ENCODE peak calls at places on chromosomes 13 and 19, in nine cellular contexts. C is psoas muscle; R is transverse colon; T is aorta; A is NCI-H1417 treated with DMSO at 0.1 percent for 48 hours; I is stimulated activated CD4-positive, alpha-beta T cell treated with anti-CD3 and anti-CD28 coated beads, Interleukin-4, amount 100 ng/mL, for 48 hours; E is CD4-positive, alpha-beta memory T cell; G is cardiac fibroblast; V is COR-L47. F is an unnamed sample.

GRCh38 chr13:101523732-101524131 is 71.3 kb downstream of the ITGBL1 start:
- DNase-seq in A (no peak), C (peak), V (no peak), I (no peak), R (no peak), E (no peak), G (peak), T (no peak), F (no peak)

GRCh38 chr13:21230516-21230915 is 54.1 kb downstream of the MRPL57 start:
- DNase-seq in E (no peak), I (no peak), A (no peak), G (no peak), C (no peak), V (no peak), T (no peak), R (no peak), F (no peak)

GRCh38 chr13:98143601-98144500 is 957 bp downstream of the FARP1 start:
- DNase-seq in T (peak), R (peak), G (peak), I (no peak), E (no peak), A (no peak), C (peak), V (no peak), F (no peak)

GRCh38 chr19:16536130-16536529 is 6.1 kb downstream of the CHERP start:
- DNase-seq in T (no peak), V (no peak), G (no peak), I (no peak), A (no peak), R (no peak), C (no peak), E (no peak), F (no peak)

GRCh38 chr13:113105032-113105993 is at the start of gene F7:
- DNase-seq in A (no peak), V (no peak), G (no peak), C (no peak), T (no peak), I (no peak), E (no peak), R (peak), F (no peak)

GRCh38 chr13:111505175-111505777 is 184.8 kb downstream of the TEX29 start:
- DNase-seq in T (no peak), C (no peak), R (no peak), A (no peak), G (no peak), E (no peak), V (peak), I (no peak), F (peak)

GRCh38 chr19:42287017-42287825 is 14.7 kb upstream of the PRR19 start:
- DNase-seq in A (no peak), T (no peak), I (no peak), G (no peak), V (no peak), C (no peak), R (no peak), E (no peak), F (no peak)

GRCh38 chr19:32751066-32751465 is 31.5 kb downstream of the TDRD12 start:
- DNase-seq in E (no peak), C (no peak), V (no peak), G (no peak), A (no peak), I (no peak), R (no peak), T (no peak), F (no peak)

GRCh38 chr13:26880741-26881140 is 120.2 kb upstream of the GPR12 start:
- DNase-seq in R (no peak), T (no peak), G (no peak), A (no peak), C (no peak), E (no peak), I (no peak), V (no peak), F (no peak)

GRCh38 chr19:927707-928401 is 2.0 kb downstream of the ARID3A start:
- DNase-seq in T (no peak), R (no peak), C (no peak), G (no peak), V (no peak), E (no peak), I (no peak), A (no peak), F (no peak)

GRCh38 chr19:41133260-41133659 is 19.0 kb downstream of the CYP2F1 start:
- DNase-seq in E (no peak), R (no peak), I (no peak), V (no peak), A (no peak), C (no peak), T (peak), G (peak), F (no peak)

GRCh38 chr13:35157143-35157755 is 215.2 kb downstream of the NBEA start:
- DNase-seq in C (no peak), I (peak), G (peak), A (no peak), R (peak), V (peak), E (peak), T (no peak), F (peak)

GRCh38 chr19:49912965-49913685 is 15.9 kb upstream of the ATF5 start:
- DNase-seq in I (no peak), R (no peak), A (no peak), G (no peak), V (no peak), T (no peak), C (no peak), E (no peak), F (no peak)